ENCODE peak calls at places on chromosomes 16 and 17, in four cellular contexts. L is prostate gland, G is HCT116, C is GM23338. X is an unnamed sample.

GRCh38 chr16:24700549-24701392 is 28.7 kb upstream of the TNRC6A start:
- DNase-seq in L (peak; percentile 77), C (peak; percentile 64), G (peak; percentile 89), X (peak; percentile 96)

GRCh38 chr17:57440522-57441269 is 184.4 kb downstream of the MSI2 start:
- DNase-seq in L (peak; percentile 60), C (peak; percentile 81), G (peak; percentile 76), X (no peak)

GRCh38 chr17:2821868-2822267 is 25.6 kb downstream of the RAP1GAP2 start:
- DNase-seq in C (no peak), G (no peak), L (no peak), X (no peak)

GRCh38 chr16:66717112-66717675 is 20.7 kb upstream of the CMTM4 start:
- DNase-seq in G (no peak), C (peak; percentile 80), L (no peak), X (no peak)

GRCh38 chr17:15444805-15445204 is 22.6 kb downstream of the CDRT4 start:
- DNase-seq in C (no peak), L (no peak), G (no peak), X (no peak)

GRCh38 chr16:74743668-74744299 is 30.8 kb downstream of the FA2H start:
- DNase-seq in G (peak; percentile 97), L (peak; percentile 88), C (no peak), X (no peak)

GRCh38 chr17:81380117-81380516 is 15.1 kb upstream of the BAHCC1 start:
- DNase-seq in G (no peak), C (no peak), L (no peak), X (no peak)

GRCh38 chr16:84016477-84016876 is 26.1 kb downstream of the SLC38A8 start:
- DNase-seq in L (no peak), G (no peak), C (no peak), X (no peak)

GRCh38 chr17:68103148-68103547 is 67.6 kb downstream of the KPNA2 start:
- DNase-seq in L (no peak), G (no peak), C (no peak), X (no peak)

GRCh38 chr17:48722201-48722907 is at the start of gene PRAC1:
- DNase-seq in C (peak; percentile 63), G (no peak), L (peak; percentile 93), X (no peak)

GRCh38 chr17:10135539-10136257 is 62.7 kb downstream of the GAS7 start:
- DNase-seq in C (no peak), L (no peak), G (no peak), X (peak; percentile 97)

GRCh38 chr16:78817442-78817829 is 718.0 kb downstream of the WWOX start:
- DNase-seq in L (no peak), C (no peak), G (no peak), X (no peak)
- TF ChIP-seq POLR2AphosphoS5 in L (no peak), C (no peak), G (no peak), X (no peak)

GRCh38 chr17:65548570-65548969 is 12.9 kb downstream of the AXIN2 start:
- DNase-seq in G (no peak), L (no peak), C (no peak), X (no peak)
- TF ChIP-seq POLR2AphosphoS5 in G (no peak), L (no peak), C (no peak), X (no peak)

DNA sequence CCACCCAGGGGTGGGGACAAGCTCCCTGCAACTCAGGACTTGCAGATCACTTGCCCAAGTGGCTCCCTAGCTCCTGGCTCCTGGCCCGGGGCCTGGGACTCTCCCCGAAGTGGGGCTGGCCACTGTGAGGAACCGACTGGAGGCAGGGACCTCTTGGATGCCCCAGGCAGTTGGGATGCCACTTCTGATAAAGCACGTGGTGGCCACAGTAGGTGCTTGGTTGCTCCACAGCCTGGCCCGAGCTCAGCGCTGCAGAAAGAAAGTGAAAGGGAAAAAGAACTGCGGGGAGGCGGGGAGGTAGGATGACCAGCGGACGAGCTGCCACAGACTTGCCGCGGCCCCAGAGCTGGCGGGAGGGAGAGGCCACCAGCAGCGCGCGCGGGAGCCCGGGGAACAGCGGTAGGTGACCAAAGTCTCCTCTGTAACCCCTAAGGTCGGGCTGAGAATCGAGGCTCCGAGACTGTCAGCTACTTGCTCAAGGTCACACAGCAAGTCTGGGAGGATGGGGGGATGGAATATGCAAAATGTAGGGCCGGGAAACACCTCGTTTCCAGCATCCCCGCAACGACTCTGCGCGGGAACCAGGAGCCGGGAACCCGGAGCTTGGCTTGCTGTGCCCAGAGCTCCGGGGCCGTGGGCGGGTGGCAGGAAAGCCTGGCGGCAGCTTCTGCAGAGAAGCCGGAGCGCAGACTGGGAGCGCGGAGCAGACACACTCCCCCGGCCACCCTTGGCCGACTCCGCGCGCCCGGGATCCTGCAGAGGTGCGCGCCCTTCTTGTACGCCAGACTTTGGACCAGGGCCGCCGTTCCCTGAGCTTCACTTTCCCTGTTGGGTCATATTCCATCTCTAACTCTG is 1.9 kb downstream of the CIITA start:
- DNase-seq in G (no peak), L (no peak), C (peak; percentile 63), X (no peak)
- TF ChIP-seq POLR2AphosphoS5 in G (no peak), L (no peak), C (no peak), X (peak; percentile 25)

GRCh38 chr16:29821663-29822115 is 1.4 kb downstream of the MVP start:
- DNase-seq in L (no peak), C (no peak), G (peak; percentile 70), X (no peak)
- TF ChIP-seq POLR2AphosphoS5 in L (no peak), C (no peak), G (no peak), X (no peak)

GRCh38 chr17:16446338-16446983 is 31.1 kb downstream of the TRPV2 start:
- DNase-seq in C (peak; percentile 54), L (no peak), G (no peak), X (no peak)
- TF ChIP-seq POLR2AphosphoS5 in C (no peak), L (no peak), G (no peak), X (no peak)

GRCh38 chr17:71187145-71187878 is 933.5 kb upstream of the SOX9 start:
- DNase-seq in C (no peak), G (no peak), L (no peak), X (no peak)

GRCh38 chr17:71192039-71192555 is 928.7 kb upstream of the SOX9 start:
- DNase-seq in G (no peak), L (no peak), C (no peak), X (no peak)

GRCh38 chr17:71188811-71189492 is 931.9 kb upstream of the SOX9 start:
- DNase-seq in L (no peak), G (peak; percentile 16), C (no peak), X (no peak)

GRCh38 chr17:71189493-71189831 is 931.4 kb upstream of the SOX9 start:
- DNase-seq in C (no peak), G (no peak), L (no peak), X (no peak)

DNA sequence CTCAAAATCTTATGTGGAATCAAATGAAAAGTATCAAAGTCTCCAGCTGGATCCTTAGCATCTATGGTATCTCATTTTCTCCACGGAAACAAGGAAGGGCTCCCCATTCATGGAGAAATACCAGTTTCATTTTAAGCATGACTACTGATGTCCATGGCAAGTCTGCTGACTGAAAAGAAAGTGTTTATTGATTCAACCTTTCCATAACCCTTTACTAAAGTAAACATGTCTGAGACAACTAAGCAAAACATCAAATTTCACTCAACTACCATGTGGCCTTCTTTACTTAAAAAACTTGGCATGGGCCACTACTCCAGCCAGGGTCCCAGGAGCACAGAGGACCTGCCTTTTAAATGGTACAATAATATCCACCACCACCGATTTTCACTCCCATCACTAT is 928.0 kb upstream of the SOX9 start:
- DNase-seq in C (no peak), L (no peak), G (no peak), X (no peak)
- TF ChIP-seq POLR2AphosphoS5 in C (no peak), L (no peak), G (no peak), X (no peak)

DNA sequence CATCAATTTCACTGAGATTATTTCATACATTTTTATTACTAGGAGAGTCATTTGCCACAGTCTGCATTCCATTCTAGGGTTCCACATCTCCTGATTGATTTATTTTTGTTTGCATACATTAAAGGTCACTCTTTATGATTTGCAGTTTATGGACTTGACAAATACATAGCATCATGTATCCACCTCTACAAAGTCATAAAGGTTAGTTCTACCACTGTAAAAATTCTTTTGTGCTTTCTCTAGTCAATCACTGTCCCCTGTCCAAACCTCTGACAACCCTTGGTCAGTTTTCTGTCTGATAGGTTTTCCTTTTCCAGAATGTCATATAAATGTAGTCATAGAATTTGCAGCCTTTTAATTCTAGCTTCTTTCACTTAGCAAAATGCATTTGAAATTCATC is 434.6 kb upstream of the MON1B start:
- DNase-seq in G (no peak), C (no peak), L (no peak), X (no peak)
- TF ChIP-seq POLR2AphosphoS5 in G (no peak), C (no peak), L (no peak), X (no peak)

DNA sequence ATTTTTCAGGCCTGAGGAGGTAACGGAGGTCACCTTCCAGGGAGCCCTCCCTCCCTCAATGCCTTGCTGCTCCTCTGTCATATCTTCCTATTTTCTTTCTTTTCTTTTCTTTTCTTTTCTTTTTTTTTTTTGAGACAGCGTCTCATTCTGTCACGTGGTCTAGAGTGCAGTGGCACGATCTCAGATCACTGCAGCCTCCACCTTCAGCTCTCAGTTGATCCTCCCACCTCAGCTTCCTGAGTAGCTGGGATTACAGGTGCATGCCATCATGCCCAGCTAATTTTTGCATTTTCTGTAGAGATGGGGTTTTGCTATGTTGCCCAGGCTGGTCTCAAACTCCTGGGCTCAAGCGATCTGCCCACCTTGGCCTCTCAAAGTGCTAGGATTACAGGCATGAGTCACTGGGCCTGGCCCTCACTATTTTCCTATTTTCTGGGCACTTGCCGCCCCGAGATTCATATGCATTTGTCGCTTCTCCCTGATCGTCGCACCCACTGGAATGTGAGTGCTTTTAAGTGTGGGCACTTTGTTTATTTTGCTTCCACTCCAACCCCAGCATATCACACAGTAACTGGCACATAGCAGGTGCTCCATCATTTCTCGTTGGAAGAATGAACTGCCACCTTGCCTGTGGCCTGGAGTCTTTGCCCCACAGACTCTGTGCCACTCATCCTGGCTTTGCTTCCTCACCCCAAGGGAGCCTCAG is 31.7 kb downstream of the CPNE2 start:
- DNase-seq in L (no peak), C (no peak), G (no peak), X (no peak)
- TF ChIP-seq POLR2AphosphoS5 in L (no peak), C (no peak), G (no peak), X (no peak)